ENCODE peak calls at places on chromosome 18, in nine cellular contexts. C, G, O, T, X, I, J, R and F are unnamed samples.
A peak's percentile ranks its signal among the peaks of the same experiment; 100 is the strongest.

GRCh38 chr18:68566991-68567390 is 147.9 kb downstream of the TMX3 start:
- DNase-seq in C (no peak), G (no peak), O (no peak), T (no peak), X (no peak), I (no peak), J (no peak), R (no peak), F (no peak)

GRCh38 chr18:48860276-48861180 is 90.2 kb downstream of the SMAD7 start:
- DNase-seq in C (no peak), G (no peak), O (no peak), T (no peak), X (no peak), I (no peak), J (no peak), R (no peak), F (no peak)

GRCh38 chr18:77131100-77131651 is 1.4 kb downstream of the MBP start:
- DNase-seq in C (no peak), G (no peak), O (no peak), T (no peak), X (peak; percentile 64), I (no peak), J (peak; percentile 42), R (no peak), F (no peak)

GRCh38 chr18:37512400-37512799 is 53.2 kb downstream of the CELF4 start:
- DNase-seq in C (no peak), G (no peak), O (no peak), T (no peak), X (no peak), I (no peak), J (no peak), R (no peak), F (no peak)

GRCh38 chr18:42281124-42281523 is 326.1 kb downstream of the PIK3C3 start:
- DNase-seq in C (no peak), G (no peak), O (no peak), T (no peak), X (no peak), I (no peak), J (no peak), R (no peak), F (no peak)

GRCh38 chr18:67517224-67517765 is 775 bp upstream of the DSEL start:
- DNase-seq in C (no peak), G (peak; percentile 48), O (no peak), T (no peak), X (no peak), I (no peak), J (peak; percentile 45), R (peak; percentile 21), F (peak; percentile 33)

GRCh38 chr18:24402209-24402785 is 4.7 kb upstream of the OSBPL1A start:
- DNase-seq in C (no peak), G (no peak), O (no peak), T (no peak), X (no peak), I (no peak), J (no peak), R (no peak), F (no peak)

GRCh38 chr18:63213331-63213900 is 106.2 kb downstream of the BCL2 start:
- DNase-seq in C (no peak), G (no peak), O (no peak), T (no peak), X (no peak), I (no peak), J (no peak), R (no peak), F (no peak)

GRCh38 chr18:13617826-13618515 is 108.4 kb downstream of the FAM210A start:
- DNase-seq in C (no peak), G (no peak), O (no peak), T (no peak), X (no peak), I (no peak), J (no peak), R (no peak), F (no peak)

GRCh38 chr18:7514796-7515440 is 52.2 kb upstream of the PTPRM start:
- DNase-seq in C (no peak), G (no peak), O (peak; percentile 32), T (no peak), X (no peak), I (no peak), J (no peak), R (no peak), F (no peak)

GRCh38 chr18:22521026-22521707 is 103.5 kb upstream of the CTAGE1 start:
- DNase-seq in C (no peak), G (no peak), O (no peak), T (no peak), X (no peak), I (no peak), J (no peak), R (no peak), F (no peak)

GRCh38 chr18:36354989-36355388 is 57.5 kb downstream of the FHOD3 start:
- DNase-seq in C (no peak), G (no peak), O (peak; percentile 92), T (no peak), X (no peak), I (no peak), J (no peak), R (no peak), F (no peak)

GRCh38 chr18:35585608-35586007 is 4.1 kb downstream of the GALNT1 start:
- DNase-seq in C (no peak), G (no peak), O (no peak), T (no peak), X (no peak), I (no peak), J (no peak), R (no peak), F (no peak)

GRCh38 chr18:22143347-22144340 is 25.7 kb upstream of the GATA6 start:
- DNase-seq in C (no peak), G (no peak), O (no peak), T (no peak), X (no peak), I (no peak), J (no peak), R (no peak), F (no peak)

GRCh38 chr18:67553471-67553870 is 37.0 kb upstream of the DSEL start:
- DNase-seq in C (no peak), G (peak; percentile 72), O (no peak), T (no peak), X (no peak), I (no peak), J (no peak), R (no peak), F (no peak)

GRCh38 chr18:78477840-78478239 is 501.8 kb upstream of the SALL3 start:
- DNase-seq in C (no peak), G (no peak), O (no peak), T (no peak), X (no peak), I (no peak), J (no peak), R (no peak), F (no peak)

GRCh38 chr18:49814147-49814499 is 790 bp upstream of the ACAA2 start:
- DNase-seq in C (peak; percentile 43), G (no peak), O (peak; percentile 48), T (no peak), X (no peak), I (no peak), J (peak; percentile 65), R (peak; percentile 56), F (no peak)

GRCh38 chr18:56910967-56911366 is 235.9 kb upstream of the BOD1L2 start:
- DNase-seq in C (no peak), G (no peak), O (no peak), T (no peak), X (no peak), I (no peak), J (no peak), R (no peak), F (no peak)

GRCh38 chr18:57959278-57959677 is 84.7 kb upstream of the NEDD4L start:
- DNase-seq in C (no peak), G (no peak), O (peak; percentile 82), T (peak; percentile 45), X (no peak), I (no peak), J (no peak), R (no peak), F (no peak)

GRCh38 chr18:66582151-66582550 is 21.7 kb downstream of the CDH19 start:
- DNase-seq in C (no peak), G (no peak), O (no peak), T (no peak), X (no peak), I (no peak), J (no peak), R (no peak), F (no peak)

GRCh38 chr18:28411806-28412205 is 234.9 kb upstream of the CDH2 start:
- DNase-seq in C (no peak), G (no peak), O (no peak), T (no peak), X (no peak), I (no peak), J (no peak), R (no peak), F (no peak)

GRCh38 chr18:3806656-3807055 is 356.7 kb downstream of the TGIF1 start:
- DNase-seq in C (no peak), G (peak; percentile 49), O (peak; percentile 10), T (no peak), X (no peak), I (no peak), J (no peak), R (no peak), F (no peak)

GRCh38 chr18:32730620-32731021 is 42.2 kb downstream of the KLHL14 start:
- DNase-seq in C (no peak), G (no peak), O (peak; percentile 35), T (peak; percentile 38), X (no peak), I (no peak), J (no peak), R (no peak), F (no peak)

GRCh38 chr18:57054891-57055290 is 92.0 kb upstream of the BOD1L2 start:
- DNase-seq in C (no peak), G (no peak), O (peak; percentile 60), T (no peak), X (no peak), I (no peak), J (no peak), R (no peak), F (no peak)

GRCh38 chr18:9615280-9615797 is 980 bp upstream of the PPP4R1 start:
- DNase-seq in C (no peak), G (no peak), O (no peak), T (no peak), X (no peak), I (no peak), J (no peak), R (no peak), F (no peak)

GRCh38 chr18:57901819-57902600 is 98.9 kb upstream of the ATP8B1 start:
- DNase-seq in C (no peak), G (no peak), O (peak; percentile 86), T (no peak), X (no peak), I (no peak), J (no peak), R (peak; percentile 50), F (no peak)

GRCh38 chr18:79507076-79507545 is 111.4 kb downstream of the NFATC1 start:
- DNase-seq in C (no peak), G (no peak), O (no peak), T (no peak), X (no peak), I (no peak), J (peak; percentile 66), R (peak; percentile 55), F (peak; percentile 51)

GRCh38 chr18:9380571-9381390 is 46.2 kb downstream of the TWSG1 start:
- DNase-seq in C (no peak), G (peak; percentile 88), O (no peak), T (no peak), X (no peak), I (no peak), J (no peak), R (no peak), F (no peak)

GRCh38 chr18:49980869-49981268 is 167.5 kb upstream of the ACAA2 start:
- DNase-seq in C (no peak), G (no peak), O (no peak), T (no peak), X (no peak), I (no peak), J (no peak), R (no peak), F (no peak)

GRCh38 chr18:73774836-73775509 is 372.7 kb downstream of the FBXO15 start:
- DNase-seq in C (no peak), G (no peak), O (no peak), T (peak; percentile 50), X (no peak), I (no peak), J (peak; percentile 23), R (peak; percentile 23), F (no peak)

GRCh38 chr18:59885579-59886163 is 14.1 kb upstream of the PMAIP1 start:
- DNase-seq in C (peak; percentile 21), G (no peak), O (peak; percentile 98), T (no peak), X (peak; percentile 32), I (no peak), J (no peak), R (no peak), F (no peak)